ENCODE peak calls at places on chromosomes 16 and 17, in seven cellular contexts. E is mesendoderm, A is H1, F is H9, O is IMR-90, P is neuronal stem cell, Q is mesenchymal stem cell. C is an unnamed sample.

GRCh38 chr17:82309656-82310570 is 7.5 kb downstream of the CD7 start:
- DNase-seq in E (no peak), A (no peak), F (no peak), O (no peak), P (no peak), Q (no peak), C (no peak)

GRCh38 chr17:69466905-69467630 is 52.6 kb downstream of the MAP2K6 start:
- DNase-seq in E (peak), A (no peak), F (peak), O (peak), P (peak), Q (peak), C (no peak)

GRCh38 chr17:57599271-57600045 is 145.6 kb downstream of the CCDC182 start:
- DNase-seq in E (no peak), A (no peak), F (no peak), O (no peak), P (no peak), Q (no peak), C (no peak)

GRCh38 chr17:35713069-35713728 is 18.2 kb upstream of the RASL10B start:
- DNase-seq in E (peak), A (no peak), F (no peak), O (peak), P (no peak), Q (peak), C (no peak)

GRCh38 chr16:53509906-53510703 is 7.1 kb upstream of the AKTIP start:
- DNase-seq in E (peak), A (peak), F (peak), O (peak), P (peak), Q (peak), C (peak)

GRCh38 chr17:47987240-47987835 is 16.4 kb downstream of the CDK5RAP3 start:
- DNase-seq in E (peak), A (peak), F (peak), O (no peak), P (peak), Q (no peak), C (no peak)

GRCh38 chr17:57921342-57921741 is 33.9 kb downstream of the CUEDC1 start:
- DNase-seq in E (no peak), A (no peak), F (no peak), O (peak), P (no peak), Q (no peak), C (no peak)

GRCh38 chr16:85104821-85105391 is 7.4 kb downstream of the CIBAR2 start:
- DNase-seq in E (no peak), A (no peak), F (no peak), O (no peak), P (no peak), Q (no peak), C (no peak)

DNA sequence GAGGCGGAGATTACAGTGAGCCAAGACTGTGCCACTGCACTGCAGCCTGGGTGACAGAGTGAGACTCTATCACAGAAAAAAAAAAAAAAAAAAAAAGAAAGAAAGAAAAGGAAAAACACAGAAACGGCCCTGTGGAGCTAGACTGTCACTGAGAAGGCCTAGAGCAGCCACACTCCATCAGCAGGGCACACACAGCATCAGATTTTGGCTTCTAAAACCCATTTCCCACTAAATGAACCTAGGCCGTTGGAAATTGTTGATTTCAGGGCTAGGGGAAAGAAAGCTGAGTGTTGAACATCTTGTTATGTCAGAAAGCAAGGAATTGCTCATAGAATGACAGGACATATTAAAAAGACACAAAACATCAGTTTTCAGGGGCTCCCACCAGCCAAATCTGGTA is 48.9 kb downstream of the ZCCHC14 start:
- DNase-seq in E (no peak), A (no peak), F (no peak), O (no peak), P (no peak), Q (no peak), C (no peak)
- H3K18ac ChIP-seq in E (no peak), A (no peak), F (no peak), O (no peak), P (no peak), Q (no peak), C (no peak)

GRCh38 chr17:46121165-46121764 is 72.0 kb downstream of the KANSL1 start:
- DNase-seq in E (no peak), A (no peak), F (no peak), O (no peak), P (no peak), Q (no peak), C (no peak)
- H3K18ac ChIP-seq in E (no peak), A (no peak), F (no peak), O (no peak), P (no peak), Q (no peak), C (no peak)

DNA sequence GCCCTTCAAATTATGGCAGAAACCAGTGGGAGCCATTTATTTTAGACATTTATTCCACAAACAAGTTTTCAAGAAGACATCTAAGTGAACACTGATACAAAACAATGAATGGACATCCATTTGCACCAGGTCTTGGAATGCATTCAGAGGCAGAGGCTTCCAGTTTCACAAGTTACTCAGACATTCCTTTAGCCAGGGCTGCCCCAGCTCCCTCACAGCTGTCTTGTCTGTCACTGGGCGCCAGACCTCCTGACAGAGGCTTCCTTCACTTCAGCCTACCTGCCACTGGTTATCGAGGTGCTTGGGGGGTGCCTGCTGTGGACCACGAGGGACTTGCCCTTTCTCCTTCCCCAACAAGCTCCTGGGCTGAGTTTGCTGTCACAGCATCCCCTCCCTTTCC is 19.2 kb downstream of the AQP8 start:
- DNase-seq in E (peak), A (no peak), F (no peak), O (peak), P (no peak), Q (no peak), C (no peak)
- H3K18ac ChIP-seq in E (no peak), A (no peak), F (no peak), O (no peak), P (no peak), Q (no peak), C (no peak)

DNA sequence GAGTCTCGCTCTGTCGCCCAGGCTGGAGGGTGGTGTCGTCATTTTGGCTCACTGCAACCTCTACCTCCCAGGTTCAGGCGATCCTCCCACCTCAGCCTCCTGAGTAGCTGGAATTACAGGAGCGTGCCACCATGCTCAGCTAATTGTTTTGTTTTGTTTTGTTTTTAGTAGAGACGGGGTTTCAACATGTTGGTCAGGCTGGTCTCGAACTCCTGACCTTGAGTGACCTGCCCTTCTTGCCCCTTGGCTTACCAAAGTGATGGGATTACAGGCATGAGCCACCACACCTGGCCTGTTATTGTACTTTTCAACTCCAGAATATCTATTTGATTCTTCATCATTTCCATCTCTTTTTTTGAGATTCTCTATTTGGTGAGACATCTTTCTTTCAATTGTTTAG is 9.0 kb upstream of the ADORA2B start:
- DNase-seq in E (no peak), A (no peak), F (no peak), O (no peak), P (no peak), Q (no peak), C (peak)
- H3K18ac ChIP-seq in E (no peak), A (no peak), F (no peak), O (no peak), P (no peak), Q (no peak), C (no peak)

GRCh38 chr16:15574614-15574948 is 68.4 kb downstream of the MARF1 start:
- DNase-seq in E (no peak), A (no peak), F (no peak), O (no peak), P (no peak), Q (no peak), C (no peak)
- H3K18ac ChIP-seq in E (no peak), A (no peak), F (no peak), O (no peak), P (no peak), Q (no peak), C (no peak)

GRCh38 chr17:74757931-74758845 is 9.8 kb downstream of the NHERF1 start:
- DNase-seq in E (no peak), A (no peak), F (no peak), O (no peak), P (no peak), Q (no peak), C (no peak)

GRCh38 chr17:74757502-74757901 is 9.1 kb downstream of the NHERF1 start:
- DNase-seq in E (no peak), A (no peak), F (no peak), O (no peak), P (no peak), Q (no peak), C (no peak)

GRCh38 chr17:74755533-74755932 is 7.1 kb downstream of the NHERF1 start:
- DNase-seq in E (no peak), A (no peak), F (no peak), O (no peak), P (no peak), Q (no peak), C (no peak)

GRCh38 chr17:74758846-74759163 is 10.4 kb downstream of the NHERF1 start:
- DNase-seq in E (no peak), A (no peak), F (no peak), O (peak), P (no peak), Q (no peak), C (no peak)

GRCh38 chr17:74756891-74757290 is 8.5 kb downstream of the NHERF1 start:
- DNase-seq in E (no peak), A (no peak), F (no peak), O (no peak), P (no peak), Q (no peak), C (no peak)
- H3K18ac ChIP-seq in E (no peak), A (no peak), F (no peak), O (no peak), P (peak), Q (no peak), C (no peak)

DNA sequence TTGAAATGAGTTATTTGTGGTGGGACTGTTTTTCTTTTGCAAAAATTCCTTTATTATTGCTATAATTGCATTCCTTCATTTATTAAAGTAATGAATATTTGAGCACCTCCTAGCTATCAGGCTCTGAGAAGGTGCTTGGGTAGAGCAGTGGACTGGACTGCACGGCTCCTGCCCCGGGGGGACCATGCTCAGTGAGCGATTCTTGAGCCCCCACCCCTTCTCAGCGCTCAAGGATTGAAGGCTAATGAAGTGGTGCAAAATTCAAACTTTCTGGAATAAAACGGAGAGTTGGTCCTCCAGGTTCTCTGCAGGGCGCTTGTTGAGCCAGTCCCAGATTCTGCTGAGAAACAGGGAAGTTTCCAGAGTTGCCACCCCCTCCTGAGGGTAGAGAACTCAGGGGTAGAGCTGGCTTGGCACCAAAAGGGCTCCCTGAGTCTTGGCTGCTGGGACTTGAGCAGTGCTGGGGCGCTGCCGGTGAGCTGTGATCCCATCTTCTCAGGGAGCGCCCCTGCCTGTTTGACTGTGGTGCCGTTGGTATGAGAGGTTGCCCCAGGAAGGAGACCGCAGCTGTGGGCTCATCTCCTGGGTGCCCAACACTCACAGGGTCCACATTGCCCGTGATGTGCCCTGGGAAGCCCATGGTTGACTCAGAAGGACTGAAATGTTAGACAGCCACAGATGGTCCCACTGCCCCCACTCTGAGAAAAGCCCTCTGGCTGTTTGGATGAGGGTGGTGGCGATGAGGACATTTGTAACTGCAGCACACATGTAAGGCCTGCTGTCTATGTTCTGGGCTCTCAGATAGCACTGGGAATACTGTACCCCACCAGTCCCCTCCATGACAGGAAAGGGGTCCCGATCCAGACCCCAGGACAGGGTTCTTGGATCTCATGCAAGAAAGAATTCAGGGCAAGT is 20.0 kb downstream of the KSR1 start:
- DNase-seq in E (no peak), A (no peak), F (no peak), O (no peak), P (no peak), Q (no peak), C (peak)
- H3K18ac ChIP-seq in E (no peak), A (peak), F (no peak), O (no peak), P (no peak), Q (no peak), C (no peak)